ENCODE peak calls at places on chromosomes 16 and 17, in seven cellular contexts. One of them, this sample, is unnamed.

GRCh38 chr16:66408181-66409048 is 18.7 kb upstream of the BEAN1 start:
- DNase-seq in pancreas: no peak
- DNase-seq in GM23338: peak
- DNase-seq in cardiac muscle cell: peak
- DNase-seq in heart right ventricle: no peak
- DNase-seq in prostate gland: peak
- DNase-seq in fibroblast of villous mesenchyme: peak
- DNase-seq in this sample: peak

GRCh38 chr17:70067104-70067503 is 7.9 kb upstream of the KCNJ16 start:
- DNase-seq in pancreas: no peak
- DNase-seq in GM23338: no peak
- DNase-seq in cardiac muscle cell: no peak
- DNase-seq in heart right ventricle: no peak
- DNase-seq in prostate gland: no peak
- DNase-seq in fibroblast of villous mesenchyme: no peak
- DNase-seq in this sample: no peak

GRCh38 chr16:11431915-11432465 is 86.7 kb downstream of the RMI2 start:
- DNase-seq in pancreas: no peak
- DNase-seq in GM23338: no peak
- DNase-seq in cardiac muscle cell: no peak
- DNase-seq in heart right ventricle: no peak
- DNase-seq in prostate gland: no peak
- DNase-seq in fibroblast of villous mesenchyme: peak
- DNase-seq in this sample: no peak

GRCh38 chr16:69691980-69692911 is 34.1 kb downstream of the NQO1 start:
- DNase-seq in pancreas: no peak
- DNase-seq in GM23338: no peak
- DNase-seq in cardiac muscle cell: no peak
- DNase-seq in heart right ventricle: no peak
- DNase-seq in prostate gland: no peak
- DNase-seq in fibroblast of villous mesenchyme: peak
- DNase-seq in this sample: no peak

GRCh38 chr17:10161392-10161791 is 37.0 kb downstream of the GAS7 start:
- DNase-seq in pancreas: no peak
- DNase-seq in GM23338: no peak
- DNase-seq in cardiac muscle cell: no peak
- DNase-seq in heart right ventricle: no peak
- DNase-seq in prostate gland: no peak
- DNase-seq in fibroblast of villous mesenchyme: no peak
- DNase-seq in this sample: no peak

GRCh38 chr16:79325211-79325610 is 275.3 kb downstream of the MAF start:
- DNase-seq in pancreas: no peak
- DNase-seq in GM23338: no peak
- DNase-seq in cardiac muscle cell: no peak
- DNase-seq in heart right ventricle: no peak
- DNase-seq in prostate gland: no peak
- DNase-seq in fibroblast of villous mesenchyme: no peak
- DNase-seq in this sample: no peak

GRCh38 chr17:38789185-38789584 is 10.2 kb downstream of the PIP4K2B start:
- DNase-seq in pancreas: no peak
- DNase-seq in GM23338: peak
- DNase-seq in cardiac muscle cell: no peak
- DNase-seq in heart right ventricle: no peak
- DNase-seq in prostate gland: no peak
- DNase-seq in fibroblast of villous mesenchyme: peak
- DNase-seq in this sample: no peak

GRCh38 chr16:56604966-56605365 is 3.4 kb upstream of the MT2A start:
- DNase-seq in pancreas: no peak
- DNase-seq in GM23338: no peak
- DNase-seq in cardiac muscle cell: no peak
- DNase-seq in heart right ventricle: no peak
- DNase-seq in prostate gland: no peak
- DNase-seq in fibroblast of villous mesenchyme: no peak
- DNase-seq in this sample: no peak

GRCh38 chr17:74539281-74539820 is 6.6 kb downstream of the CD300C start:
- DNase-seq in pancreas: peak
- DNase-seq in GM23338: no peak
- DNase-seq in cardiac muscle cell: no peak
- DNase-seq in heart right ventricle: no peak
- DNase-seq in prostate gland: no peak
- DNase-seq in fibroblast of villous mesenchyme: no peak
- DNase-seq in this sample: no peak

GRCh38 chr16:7313170-7313569 is 19.5 kb upstream of the RBFOX1 start:
- DNase-seq in pancreas: no peak
- DNase-seq in GM23338: peak
- DNase-seq in cardiac muscle cell: peak
- DNase-seq in heart right ventricle: no peak
- DNase-seq in prostate gland: no peak
- DNase-seq in fibroblast of villous mesenchyme: no peak
- DNase-seq in this sample: no peak

GRCh38 chr17:1486802-1487695 is 5.4 kb downstream of the MYO1C start:
- DNase-seq in pancreas: peak
- DNase-seq in GM23338: peak
- DNase-seq in cardiac muscle cell: peak
- DNase-seq in heart right ventricle: peak
- DNase-seq in prostate gland: peak
- DNase-seq in fibroblast of villous mesenchyme: peak
- DNase-seq in this sample: peak

GRCh38 chr16:8634991-8635736 is 13.7 kb downstream of the METTL22 start:
- DNase-seq in pancreas: no peak
- DNase-seq in GM23338: peak
- DNase-seq in cardiac muscle cell: peak
- DNase-seq in heart right ventricle: no peak
- DNase-seq in prostate gland: no peak
- DNase-seq in fibroblast of villous mesenchyme: no peak
- DNase-seq in this sample: no peak

GRCh38 chr16:57178296-57178695 is 7.5 kb downstream of the PSME3IP1 start:
- DNase-seq in pancreas: no peak
- DNase-seq in GM23338: no peak
- DNase-seq in cardiac muscle cell: no peak
- DNase-seq in heart right ventricle: no peak
- DNase-seq in prostate gland: no peak
- DNase-seq in fibroblast of villous mesenchyme: no peak
- DNase-seq in this sample: no peak

GRCh38 chr17:4939804-4940624 is at the start of the genes RNF167 and SLC25A11:
- DNase-seq in pancreas: peak
- DNase-seq in GM23338: peak
- DNase-seq in cardiac muscle cell: peak
- DNase-seq in heart right ventricle: peak
- DNase-seq in prostate gland: peak
- DNase-seq in fibroblast of villous mesenchyme: peak
- DNase-seq in this sample: peak
- TF ChIP-seq CTCF in pancreas: no peak
- TF ChIP-seq CTCF in GM23338: no peak
- TF ChIP-seq CTCF in cardiac muscle cell: no peak
- TF ChIP-seq CTCF in heart right ventricle: no peak
- TF ChIP-seq CTCF in prostate gland: peak
- TF ChIP-seq CTCF in fibroblast of villous mesenchyme: no peak
- TF ChIP-seq CTCF in this sample: no peak

GRCh38 chr17:19747829-19748806 is at the start of gene ALDH3A1:
- DNase-seq in pancreas: no peak
- DNase-seq in GM23338: no peak
- DNase-seq in cardiac muscle cell: no peak
- DNase-seq in heart right ventricle: no peak
- DNase-seq in prostate gland: peak
- DNase-seq in fibroblast of villous mesenchyme: no peak
- DNase-seq in this sample: no peak
- H3K4me3 ChIP-seq in pancreas: no peak
- H3K4me3 ChIP-seq in GM23338: no peak
- H3K4me3 ChIP-seq in cardiac muscle cell: no peak
- H3K4me3 ChIP-seq in heart right ventricle: no peak
- H3K4me3 ChIP-seq in prostate gland: no peak
- H3K4me3 ChIP-seq in fibroblast of villous mesenchyme: no peak
- H3K4me3 ChIP-seq in this sample: no peak

GRCh38 chr17:49874911-49875310 is 27.0 kb upstream of the TAC4 start:
- DNase-seq in pancreas: no peak
- DNase-seq in GM23338: no peak
- DNase-seq in cardiac muscle cell: no peak
- DNase-seq in heart right ventricle: no peak
- DNase-seq in prostate gland: no peak
- DNase-seq in fibroblast of villous mesenchyme: no peak
- DNase-seq in this sample: no peak

GRCh38 chr17:49873466-49873865 is 25.6 kb upstream of the TAC4 start:
- DNase-seq in pancreas: no peak
- DNase-seq in GM23338: no peak
- DNase-seq in cardiac muscle cell: no peak
- DNase-seq in heart right ventricle: no peak
- DNase-seq in prostate gland: no peak
- DNase-seq in fibroblast of villous mesenchyme: no peak
- DNase-seq in this sample: no peak

GRCh38 chr17:49872776-49873377 is 25.0 kb upstream of the TAC4 start:
- DNase-seq in pancreas: no peak
- DNase-seq in GM23338: no peak
- DNase-seq in cardiac muscle cell: no peak
- DNase-seq in heart right ventricle: no peak
- DNase-seq in prostate gland: no peak
- DNase-seq in fibroblast of villous mesenchyme: no peak
- DNase-seq in this sample: no peak

GRCh38 chr17:49873926-49874325 is 26.1 kb upstream of the TAC4 start:
- DNase-seq in pancreas: no peak
- DNase-seq in GM23338: no peak
- DNase-seq in cardiac muscle cell: no peak
- DNase-seq in heart right ventricle: no peak
- DNase-seq in prostate gland: no peak
- DNase-seq in fibroblast of villous mesenchyme: no peak
- DNase-seq in this sample: no peak

GRCh38 chr17:49875690-49876089 is 27.8 kb upstream of the TAC4 start:
- DNase-seq in pancreas: no peak
- DNase-seq in GM23338: peak
- DNase-seq in cardiac muscle cell: no peak
- DNase-seq in heart right ventricle: no peak
- DNase-seq in prostate gland: no peak
- DNase-seq in fibroblast of villous mesenchyme: no peak
- DNase-seq in this sample: no peak
- TF ChIP-seq CTCF in pancreas: no peak
- TF ChIP-seq CTCF in GM23338: no peak
- TF ChIP-seq CTCF in cardiac muscle cell: no peak
- TF ChIP-seq CTCF in heart right ventricle: no peak
- TF ChIP-seq CTCF in prostate gland: no peak
- TF ChIP-seq CTCF in fibroblast of villous mesenchyme: no peak
- TF ChIP-seq CTCF in this sample: no peak

DNA sequence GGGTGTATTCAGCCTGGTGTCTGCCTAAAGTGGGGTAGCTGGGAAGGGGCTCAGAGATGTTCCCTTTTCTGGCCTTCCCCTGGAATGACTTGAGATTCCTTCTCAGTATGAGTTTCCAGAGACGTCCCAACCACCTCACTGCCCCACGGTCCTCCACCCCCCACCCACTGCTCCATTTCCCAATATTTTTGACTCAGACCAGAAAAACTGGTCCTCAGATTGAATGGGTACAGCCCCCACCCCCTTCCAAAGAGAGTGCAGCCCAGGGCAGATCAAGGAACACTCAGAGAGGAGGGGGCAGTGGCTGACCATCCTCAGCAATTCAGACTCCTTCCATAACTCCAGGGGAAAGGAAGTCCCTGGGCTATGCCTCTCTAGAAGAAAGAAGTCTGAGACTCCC is 3.2 kb downstream of the ACLY start:
- DNase-seq in pancreas: no peak
- DNase-seq in GM23338: no peak
- DNase-seq in cardiac muscle cell: no peak
- DNase-seq in heart right ventricle: no peak
- DNase-seq in prostate gland: no peak
- DNase-seq in fibroblast of villous mesenchyme: no peak
- DNase-seq in this sample: no peak
- H3K4me3 ChIP-seq in pancreas: no peak
- H3K4me3 ChIP-seq in GM23338: peak
- H3K4me3 ChIP-seq in cardiac muscle cell: no peak
- H3K4me3 ChIP-seq in heart right ventricle: no peak
- H3K4me3 ChIP-seq in prostate gland: no peak
- H3K4me3 ChIP-seq in fibroblast of villous mesenchyme: no peak
- H3K4me3 ChIP-seq in this sample: no peak

DNA sequence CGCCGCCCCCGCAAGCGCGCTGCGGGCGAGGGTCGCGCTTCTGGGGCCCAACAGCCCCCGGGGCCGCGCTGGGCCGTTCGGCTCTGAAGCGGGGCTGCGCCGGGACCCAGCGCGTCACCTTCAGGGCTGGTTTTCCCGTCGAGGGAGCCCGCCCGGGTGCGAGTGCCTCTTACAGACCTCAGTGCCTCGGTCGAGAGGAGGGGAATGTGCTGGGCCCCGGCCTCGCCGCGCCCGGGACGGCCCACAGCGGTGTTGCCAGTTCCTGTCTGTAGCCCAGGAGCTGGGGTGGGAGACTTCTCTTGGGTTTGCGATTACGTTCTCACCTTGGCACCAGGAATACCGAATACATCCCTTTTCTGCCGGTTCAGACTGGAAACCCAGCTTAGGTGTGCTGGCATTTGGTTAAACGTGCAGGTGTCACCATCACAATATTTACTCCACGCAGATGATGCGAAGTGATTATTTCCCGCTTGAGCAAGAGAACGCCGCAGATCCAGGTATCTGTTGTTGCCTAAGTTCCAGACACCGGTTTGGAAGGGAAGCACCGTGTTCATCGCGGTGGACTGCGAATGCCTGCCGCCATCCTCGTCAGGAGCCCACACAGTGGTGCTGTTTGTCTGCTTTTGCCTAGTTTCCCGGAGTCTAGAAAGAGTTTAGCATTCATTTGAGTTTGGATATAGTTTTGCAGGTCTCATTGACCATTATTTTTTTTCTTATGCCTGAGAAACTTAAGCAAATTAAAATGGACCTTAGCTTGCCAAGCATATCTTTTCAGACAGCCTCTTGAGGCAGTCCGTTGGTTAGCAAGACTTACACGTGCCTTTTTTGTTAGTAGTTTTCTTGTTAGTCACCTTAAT is 915 bp downstream of the MAP1LC3B start:
- DNase-seq in pancreas: peak
- DNase-seq in GM23338: peak
- DNase-seq in cardiac muscle cell: peak
- DNase-seq in heart right ventricle: peak
- DNase-seq in prostate gland: no peak
- DNase-seq in fibroblast of villous mesenchyme: peak
- DNase-seq in this sample: no peak
- TF ChIP-seq CTCF in pancreas: no peak
- TF ChIP-seq CTCF in GM23338: peak
- TF ChIP-seq CTCF in cardiac muscle cell: peak
- TF ChIP-seq CTCF in heart right ventricle: peak
- TF ChIP-seq CTCF in prostate gland: peak
- TF ChIP-seq CTCF in fibroblast of villous mesenchyme: no peak
- TF ChIP-seq CTCF in this sample: peak

DNA sequence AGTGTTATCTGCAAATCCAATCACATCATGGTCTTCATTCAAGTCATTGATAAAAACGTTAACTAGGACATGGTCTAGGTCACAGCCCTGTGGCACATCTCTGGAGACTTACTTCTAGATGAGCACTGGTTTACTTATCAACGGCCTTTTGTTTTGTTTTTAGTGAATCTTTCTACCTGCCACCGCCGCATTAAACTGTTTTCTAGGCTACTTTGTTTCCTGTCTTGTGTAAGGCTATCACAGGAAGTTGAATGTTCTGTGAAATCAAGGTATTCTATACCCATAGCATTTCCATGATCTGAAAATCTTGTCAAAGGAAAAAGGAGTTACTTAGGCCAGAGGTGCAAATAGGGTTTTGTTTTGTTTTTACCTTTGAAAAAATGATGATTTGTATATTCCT is 26.9 kb downstream of the SOCS3 start:
- DNase-seq in pancreas: no peak
- DNase-seq in GM23338: no peak
- DNase-seq in cardiac muscle cell: no peak
- DNase-seq in heart right ventricle: no peak
- DNase-seq in prostate gland: no peak
- DNase-seq in fibroblast of villous mesenchyme: no peak
- DNase-seq in this sample: no peak
- H3K4me3 ChIP-seq in pancreas: no peak
- H3K4me3 ChIP-seq in GM23338: no peak
- H3K4me3 ChIP-seq in cardiac muscle cell: no peak
- H3K4me3 ChIP-seq in heart right ventricle: no peak
- H3K4me3 ChIP-seq in prostate gland: no peak
- H3K4me3 ChIP-seq in fibroblast of villous mesenchyme: no peak
- H3K4me3 ChIP-seq in this sample: no peak